ENCODE peak calls at places on chromosomes 1 and 21, in nine cellular contexts. One of them, this sample, is unnamed.

GRCh38 chr1:110383311-110383990 is 7.4 kb downstream of the SLC16A4 start:
- DNase-seq in T-helper 9 cell: no peak
- DNase-seq in foreskin melanocyte: no peak
- DNase-seq in hippocampal formation: no peak
- DNase-seq in GM12865: no peak
- DNase-seq in CD4-positive, alpha-beta memory T cell: peak; percentile 11
- DNase-seq in cerebellar cortex: no peak
- DNase-seq in AG04449: no peak
- DNase-seq in cardiac septum: no peak
- DNase-seq in this sample: no peak

GRCh38 chr1:10688409-10688786 is 108.0 kb downstream of the CASZ1 start:
- DNase-seq in foreskin melanocyte: no peak
- DNase-seq in hippocampal formation: no peak
- DNase-seq in CD4-positive, alpha-beta memory T cell: no peak
- DNase-seq in cerebellar cortex: no peak
- DNase-seq in T-helper 9 cell: no peak
- DNase-seq in AG04449: no peak
- DNase-seq in cardiac septum: no peak
- DNase-seq in GM12865: no peak
- DNase-seq in this sample: no peak

GRCh38 chr1:155166373-155167165 is 6.5 kb downstream of the KRTCAP2 start:
- DNase-seq in CD4-positive, alpha-beta memory T cell: no peak
- DNase-seq in cardiac septum: no peak
- DNase-seq in hippocampal formation: no peak
- DNase-seq in AG04449: no peak
- DNase-seq in GM12865: no peak
- DNase-seq in T-helper 9 cell: no peak
- DNase-seq in foreskin melanocyte: no peak
- DNase-seq in cerebellar cortex: no peak
- DNase-seq in this sample: no peak

GRCh38 chr1:228341450-228341813 is 65.2 kb downstream of the TRIM11 start:
- DNase-seq in hippocampal formation: no peak
- DNase-seq in cerebellar cortex: no peak
- DNase-seq in cardiac septum: peak; percentile 56
- DNase-seq in foreskin melanocyte: no peak
- DNase-seq in AG04449: no peak
- DNase-seq in GM12865: no peak
- DNase-seq in T-helper 9 cell: no peak
- DNase-seq in CD4-positive, alpha-beta memory T cell: no peak
- DNase-seq in this sample: no peak

GRCh38 chr1:75521658-75522057 is 89.3 kb downstream of the SLC44A5 start:
- DNase-seq in foreskin melanocyte: peak; percentile 37
- DNase-seq in T-helper 9 cell: no peak
- DNase-seq in cerebellar cortex: no peak
- DNase-seq in hippocampal formation: no peak
- DNase-seq in cardiac septum: no peak
- DNase-seq in CD4-positive, alpha-beta memory T cell: no peak
- DNase-seq in GM12865: no peak
- DNase-seq in AG04449: no peak
- DNase-seq in this sample: no peak

GRCh38 chr1:203818399-203818798 is 23.0 kb downstream of the ZBED6 start:
- DNase-seq in T-helper 9 cell: no peak
- DNase-seq in hippocampal formation: no peak
- DNase-seq in GM12865: no peak
- DNase-seq in cardiac septum: no peak
- DNase-seq in foreskin melanocyte: no peak
- DNase-seq in AG04449: no peak
- DNase-seq in CD4-positive, alpha-beta memory T cell: no peak
- DNase-seq in cerebellar cortex: no peak
- DNase-seq in this sample: no peak

GRCh38 chr1:202276920-202277319 is 64.8 kb downstream of the UBE2T start:
- DNase-seq in T-helper 9 cell: no peak
- DNase-seq in GM12865: no peak
- DNase-seq in AG04449: no peak
- DNase-seq in cardiac septum: no peak
- DNase-seq in hippocampal formation: no peak
- DNase-seq in CD4-positive, alpha-beta memory T cell: no peak
- DNase-seq in foreskin melanocyte: no peak
- DNase-seq in cerebellar cortex: no peak
- DNase-seq in this sample: no peak

GRCh38 chr1:205767248-205767647 is 8.0 kb downstream of the RAB29 start:
- DNase-seq in hippocampal formation: no peak
- DNase-seq in CD4-positive, alpha-beta memory T cell: no peak
- DNase-seq in cardiac septum: no peak
- DNase-seq in T-helper 9 cell: no peak
- DNase-seq in AG04449: no peak
- DNase-seq in cerebellar cortex: no peak
- DNase-seq in GM12865: no peak
- DNase-seq in foreskin melanocyte: no peak
- DNase-seq in this sample: no peak

GRCh38 chr1:233651563-233652233 is 37.8 kb downstream of the KCNK1 start:
- DNase-seq in hippocampal formation: no peak
- DNase-seq in T-helper 9 cell: no peak
- DNase-seq in foreskin melanocyte: no peak
- DNase-seq in cardiac septum: no peak
- DNase-seq in cerebellar cortex: no peak
- DNase-seq in GM12865: no peak
- DNase-seq in CD4-positive, alpha-beta memory T cell: no peak
- DNase-seq in AG04449: no peak
- DNase-seq in this sample: no peak

GRCh38 chr21:17732306-17732705 is 86.8 kb downstream of the C21orf91 start:
- DNase-seq in foreskin melanocyte: no peak
- DNase-seq in cerebellar cortex: no peak
- DNase-seq in GM12865: no peak
- DNase-seq in hippocampal formation: no peak
- DNase-seq in cardiac septum: no peak
- DNase-seq in AG04449: no peak
- DNase-seq in T-helper 9 cell: no peak
- DNase-seq in CD4-positive, alpha-beta memory T cell: no peak
- DNase-seq in this sample: no peak

GRCh38 chr21:45332981-45333582 is 45.4 kb upstream of the POFUT2 start:
- DNase-seq in foreskin melanocyte: no peak
- DNase-seq in cardiac septum: no peak
- DNase-seq in CD4-positive, alpha-beta memory T cell: no peak
- DNase-seq in GM12865: no peak
- DNase-seq in T-helper 9 cell: no peak
- DNase-seq in cerebellar cortex: no peak
- DNase-seq in AG04449: no peak
- DNase-seq in hippocampal formation: no peak
- DNase-seq in this sample: no peak

GRCh38 chr21:45827881-45828579 is 153.5 kb upstream of the COL6A1 start:
- DNase-seq in GM12865: no peak
- DNase-seq in T-helper 9 cell: no peak
- DNase-seq in cerebellar cortex: no peak
- DNase-seq in foreskin melanocyte: no peak
- DNase-seq in cardiac septum: no peak
- DNase-seq in hippocampal formation: no peak
- DNase-seq in CD4-positive, alpha-beta memory T cell: no peak
- DNase-seq in AG04449: no peak
- DNase-seq in this sample: no peak

GRCh38 chr21:45304161-45304830 is 16.6 kb upstream of the POFUT2 start:
- DNase-seq in cerebellar cortex: no peak
- DNase-seq in foreskin melanocyte: no peak
- DNase-seq in cardiac septum: peak; percentile 63
- DNase-seq in CD4-positive, alpha-beta memory T cell: no peak
- DNase-seq in hippocampal formation: no peak
- DNase-seq in GM12865: no peak
- DNase-seq in AG04449: no peak
- DNase-seq in T-helper 9 cell: no peak
- DNase-seq in this sample: no peak

GRCh38 chr1:225479341-225479740 is 51.5 kb upstream of the LBR start:
- DNase-seq in AG04449: no peak
- DNase-seq in foreskin melanocyte: no peak
- DNase-seq in cardiac septum: no peak
- DNase-seq in CD4-positive, alpha-beta memory T cell: no peak
- DNase-seq in T-helper 9 cell: no peak
- DNase-seq in GM12865: no peak
- DNase-seq in cerebellar cortex: no peak
- DNase-seq in hippocampal formation: no peak
- DNase-seq in this sample: no peak

GRCh38 chr1:87730274-87731222 is 401.9 kb downstream of the LMO4 start:
- DNase-seq in cerebellar cortex: no peak
- DNase-seq in GM12865: no peak
- DNase-seq in CD4-positive, alpha-beta memory T cell: no peak
- DNase-seq in hippocampal formation: no peak
- DNase-seq in foreskin melanocyte: no peak
- DNase-seq in T-helper 9 cell: no peak
- DNase-seq in cardiac septum: no peak
- DNase-seq in AG04449: no peak
- DNase-seq in this sample: no peak

GRCh38 chr1:1424623-1425229 is 3.6 kb upstream of the ANKRD65 start:
- DNase-seq in T-helper 9 cell: no peak
- DNase-seq in GM12865: no peak
- DNase-seq in hippocampal formation: no peak
- DNase-seq in CD4-positive, alpha-beta memory T cell: no peak
- DNase-seq in cardiac septum: no peak
- DNase-seq in AG04449: no peak
- DNase-seq in foreskin melanocyte: no peak
- DNase-seq in cerebellar cortex: no peak
- DNase-seq in this sample: no peak

GRCh38 chr1:152777510-152778137 is 2.7 kb downstream of the LCE1F start:
- DNase-seq in hippocampal formation: no peak
- DNase-seq in CD4-positive, alpha-beta memory T cell: no peak
- DNase-seq in cardiac septum: no peak
- DNase-seq in T-helper 9 cell: no peak
- DNase-seq in cerebellar cortex: peak; percentile 16
- DNase-seq in foreskin melanocyte: no peak
- DNase-seq in AG04449: no peak
- DNase-seq in GM12865: peak; percentile 40
- DNase-seq in this sample: no peak

GRCh38 chr1:29249170-29249691 is 12.9 kb downstream of the PTPRU start:
- DNase-seq in AG04449: no peak
- DNase-seq in CD4-positive, alpha-beta memory T cell: no peak
- DNase-seq in GM12865: no peak
- DNase-seq in cardiac septum: peak; percentile 38
- DNase-seq in foreskin melanocyte: no peak
- DNase-seq in hippocampal formation: no peak
- DNase-seq in T-helper 9 cell: no peak
- DNase-seq in cerebellar cortex: no peak
- DNase-seq in this sample: no peak

GRCh38 chr1:189787201-189787600 is 690.5 kb downstream of the BRINP3 start:
- DNase-seq in hippocampal formation: no peak
- DNase-seq in CD4-positive, alpha-beta memory T cell: no peak
- DNase-seq in cerebellar cortex: no peak
- DNase-seq in AG04449: no peak
- DNase-seq in cardiac septum: no peak
- DNase-seq in foreskin melanocyte: no peak
- DNase-seq in GM12865: peak; percentile 14
- DNase-seq in T-helper 9 cell: no peak
- DNase-seq in this sample: no peak

GRCh38 chr1:55640708-55641473 is 425.7 kb upstream of the USP24 start:
- DNase-seq in foreskin melanocyte: no peak
- DNase-seq in CD4-positive, alpha-beta memory T cell: peak; percentile 8
- DNase-seq in hippocampal formation: peak; percentile 44
- DNase-seq in cardiac septum: peak; percentile 82
- DNase-seq in AG04449: peak; percentile 19
- DNase-seq in cerebellar cortex: no peak
- DNase-seq in T-helper 9 cell: no peak
- DNase-seq in GM12865: peak; percentile 64
- DNase-seq in this sample: no peak

This sample was measured in GM04503.